ENCODE peak calls at places on chromosomes 5 and 9, in six cellular contexts. X is neuronal stem cell, L is stomach, U is body of pancreas, T is H9, D is astrocyte. S is an unnamed sample. For H3K4me1, the result is how much of the 10 kb centered on the place peaks cover.

GRCh38 chr5:157476699-157477408 is 16.8 kb downstream of the NIPAL4 start:
- DNase-seq in X (peak), L (peak), U (peak), T (peak), D (peak), S (no peak)

GRCh38 chr9:4674783-4675182 is 4.6 kb upstream of the CDC37L1 start:
- DNase-seq in X (no peak), L (no peak), U (no peak), T (no peak), D (peak), S (no peak)

GRCh38 chr9:87063883-87064282 is 116.6 kb upstream of the GAS1 start:
- DNase-seq in X (no peak), L (no peak), U (no peak), T (no peak), D (peak), S (no peak)

GRCh38 chr9:94656190-94656589 is 16.9 kb upstream of the FBP1 start:
- DNase-seq in X (no peak), L (no peak), U (no peak), T (no peak), D (no peak), S (no peak)

GRCh38 chr9:14098102-14098501 is 215.8 kb downstream of the NFIB start:
- DNase-seq in X (no peak), L (no peak), U (no peak), T (no peak), D (peak), S (no peak)

GRCh38 chr5:148569948-148570347 is 84.4 kb downstream of the HTR4 start:
- DNase-seq in X (no peak), L (peak), U (peak), T (no peak), D (no peak), S (no peak)

GRCh38 chr5:43396762-43397304 is 15.4 kb downstream of the CCL28 start:
- DNase-seq in X (no peak), L (peak), U (peak), T (peak), D (peak), S (no peak)

GRCh38 chr9:90368241-90368640 is 274.4 kb downstream of the DIRAS2 start:
- DNase-seq in X (no peak), L (no peak), U (peak), T (no peak), D (no peak), S (no peak)

GRCh38 chr5:171946382-171946781 is 60.1 kb downstream of the FBXW11 start:
- DNase-seq in X (no peak), L (no peak), U (no peak), T (no peak), D (no peak), S (no peak)

GRCh38 chr5:80963966-80964481 is 3.9 kb downstream of the RASGRF2 start:
- DNase-seq in X (no peak), L (no peak), U (no peak), T (no peak), D (peak), S (no peak)

GRCh38 chr5:56506586-56506985 is 273.5 kb upstream of the ANKRD55 start:
- DNase-seq in X (no peak), L (no peak), U (no peak), T (no peak), D (no peak), S (no peak)

GRCh38 chr5:122772446-122772845 is 2.4 kb upstream of the SNX2 start:
- DNase-seq in X (no peak), L (no peak), U (no peak), T (no peak), D (peak), S (no peak)

GRCh38 chr5:158899201-158899600 is 200.5 kb downstream of the EBF1 start:
- DNase-seq in X (no peak), L (no peak), U (no peak), T (no peak), D (no peak), S (no peak)

GRCh38 chr9:81892440-81892839 is 35.8 kb upstream of the SPATA31D4 start:
- DNase-seq in X (no peak), L (no peak), U (no peak), T (no peak), D (no peak), S (no peak)

GRCh38 chr5:61926911-61927310 is 379.1 kb upstream of the KIF2A start:
- DNase-seq in X (no peak), L (no peak), U (no peak), T (no peak), D (no peak), S (no peak)

GRCh38 chr5:56233230-56233629 is at the start of gene ANKRD55:
- DNase-seq in X (no peak), L (no peak), U (no peak), T (no peak), D (no peak), S (no peak)

GRCh38 chr9:79256691-79257213 is 315.0 kb upstream of the TLE4 start:
- DNase-seq in X (peak), L (no peak), U (peak), T (no peak), D (peak), S (no peak)

GRCh38 chr5:17190799-17191391 is 26.5 kb upstream of the BASP1 start:
- DNase-seq in X (no peak), L (no peak), U (no peak), T (no peak), D (peak), S (no peak)

GRCh38 chr9:106350777-106351176 is 512.2 kb upstream of the ZNF462 start:
- DNase-seq in X (no peak), L (no peak), U (no peak), T (no peak), D (no peak), S (no peak)

GRCh38 chr9:109319631-109320233 is 1.1 kb downstream of the EPB41L4B start:
- DNase-seq in X (peak), L (peak), U (peak), T (no peak), D (no peak), S (no peak)

GRCh38 chr5:139650689-139651501 is 2.7 kb downstream of the CXXC5 start:
- DNase-seq in X (no peak), L (peak), U (peak), T (peak), D (no peak), S (peak)

GRCh38 chr5:9562101-9562500 is 16.2 kb upstream of the SEMA5A start:
- DNase-seq in X (no peak), L (no peak), U (no peak), T (peak), D (no peak), S (no peak)

GRCh38 chr9:131475956-131476776 is 26.6 kb upstream of the POMT1 start:
- DNase-seq in X (no peak), L (no peak), U (no peak), T (no peak), D (no peak), S (no peak)

GRCh38 chr9:73199886-73200285 is 48.2 kb downstream of the ANXA1 start:
- DNase-seq in X (no peak), L (no peak), U (no peak), T (peak), D (no peak), S (no peak)

GRCh38 chr5:87368601-87369000 is 44.1 kb downstream of the CCNH start:
- DNase-seq in X (no peak), L (no peak), U (no peak), T (no peak), D (no peak), S (no peak)

GRCh38 chr5:87361536-87362213 is 51.1 kb downstream of the CCNH start:
- DNase-seq in X (no peak), L (no peak), U (no peak), T (no peak), D (no peak), S (no peak)

GRCh38 chr5:87369431-87369830 is 43.3 kb downstream of the CCNH start:
- DNase-seq in X (no peak), L (no peak), U (no peak), T (no peak), D (no peak), S (no peak)

DNA sequence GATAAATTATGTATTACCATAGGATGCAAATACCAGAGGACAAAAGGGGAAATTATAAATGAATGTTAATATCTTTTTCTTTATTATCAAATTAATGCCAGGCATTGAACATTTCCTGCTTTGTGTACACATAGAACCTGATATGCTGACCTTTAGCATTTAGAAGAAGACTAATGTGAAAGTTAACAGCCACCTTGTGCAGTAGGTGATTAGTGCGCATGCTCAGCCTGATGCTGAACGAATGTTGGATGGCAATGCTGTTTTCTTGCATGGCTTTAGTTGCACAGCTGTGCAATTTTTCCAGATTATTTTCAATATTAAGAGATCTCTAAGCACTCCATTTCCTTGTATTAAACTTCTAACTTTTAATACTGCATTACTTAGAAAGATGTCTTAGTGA is 45.5 kb downstream of the CCNH start:
- DNase-seq in X (no peak), L (peak), U (no peak), T (no peak), D (no peak), S (no peak)
- H3K27ac ChIP-seq in X (no peak), L (no peak), U (no peak), T (no peak), D (no peak), S (no peak)

GRCh38 chr5:138542120-138542955 is 698 bp downstream of the ETF1 start:
- DNase-seq in X (no peak), L (peak), U (no peak), T (no peak), D (no peak), S (no peak)
- H3K4me1 ChIP-seq in X (under half), L (under half), U (half or more), T (under half), D (under half), S (half or more)

GRCh38 chr5:173689713-173690360 is 73.4 kb upstream of the BOD1 start:
- DNase-seq in X (no peak), L (peak), U (peak), T (no peak), D (no peak), S (no peak)

GRCh38 chr5:173691931-173692330 is 75.5 kb upstream of the BOD1 start:
- DNase-seq in X (no peak), L (no peak), U (no peak), T (no peak), D (no peak), S (no peak)

GRCh38 chr5:173686950-173687349 is 70.5 kb upstream of the BOD1 start:
- DNase-seq in X (no peak), L (no peak), U (no peak), T (no peak), D (no peak), S (no peak)

GRCh38 chr5:173688708-173689107 is 72.3 kb upstream of the BOD1 start:
- DNase-seq in X (no peak), L (no peak), U (no peak), T (no peak), D (no peak), S (no peak)

GRCh38 chr5:173689171-173689676 is 72.8 kb upstream of the BOD1 start:
- DNase-seq in X (no peak), L (peak), U (peak), T (no peak), D (no peak), S (no peak)
- H3K27ac ChIP-seq in X (no peak), L (peak), U (peak), T (no peak), D (no peak), S (peak)

GRCh38 chr9:35907732-35908483 is 1.4 kb upstream of the SPAAR start:
- DNase-seq in X (peak), L (peak), U (peak), T (peak), D (peak), S (peak)
- H3K4me1 ChIP-seq in X (under half), L (half or more), U (half or more), T (under half), D (under half), S (half or more)

GRCh38 chr5:112338681-112339337 is 80.3 kb downstream of the EPB41L4A start:
- DNase-seq in X (no peak), L (no peak), U (no peak), T (no peak), D (peak), S (peak)

GRCh38 chr5:112331892-112332291 is 87.2 kb downstream of the EPB41L4A start:
- DNase-seq in X (no peak), L (no peak), U (no peak), T (no peak), D (no peak), S (no peak)

GRCh38 chr5:112329429-112330090 is 89.5 kb downstream of the EPB41L4A start:
- DNase-seq in X (no peak), L (no peak), U (no peak), T (no peak), D (no peak), S (no peak)

DNA sequence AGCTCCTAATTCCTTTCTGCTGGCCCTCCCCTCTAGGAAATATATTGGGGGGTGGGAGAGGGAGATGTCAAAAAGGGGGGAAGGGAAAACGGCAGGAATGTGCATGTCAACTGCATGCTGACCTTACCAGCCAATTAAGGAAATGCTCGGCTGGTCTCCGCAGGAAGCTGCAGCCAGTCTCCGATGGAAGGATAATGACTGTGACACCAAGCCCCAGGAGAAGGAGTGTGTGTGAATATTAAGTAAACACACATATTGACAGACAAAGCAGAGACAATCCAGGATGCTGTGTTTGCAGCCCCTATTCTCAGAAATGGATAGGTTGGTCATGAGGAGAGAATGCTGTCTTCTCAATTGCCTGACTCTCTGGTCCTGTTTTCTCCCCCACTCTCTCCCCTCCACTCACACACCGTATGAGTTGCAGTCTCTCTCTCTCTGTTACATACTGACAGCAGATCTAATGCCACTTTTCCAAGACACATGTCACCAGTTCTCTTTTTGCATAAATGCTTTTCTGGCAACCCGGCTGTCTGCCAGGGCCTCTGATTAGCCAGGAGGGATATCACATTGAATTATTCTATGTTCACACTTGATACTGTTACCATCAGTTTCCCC is 85.7 kb downstream of the EPB41L4A start:
- DNase-seq in X (no peak), L (no peak), U (no peak), T (no peak), D (no peak), S (no peak)
- H3K27ac ChIP-seq in X (no peak), L (no peak), U (no peak), T (no peak), D (no peak), S (no peak)

DNA sequence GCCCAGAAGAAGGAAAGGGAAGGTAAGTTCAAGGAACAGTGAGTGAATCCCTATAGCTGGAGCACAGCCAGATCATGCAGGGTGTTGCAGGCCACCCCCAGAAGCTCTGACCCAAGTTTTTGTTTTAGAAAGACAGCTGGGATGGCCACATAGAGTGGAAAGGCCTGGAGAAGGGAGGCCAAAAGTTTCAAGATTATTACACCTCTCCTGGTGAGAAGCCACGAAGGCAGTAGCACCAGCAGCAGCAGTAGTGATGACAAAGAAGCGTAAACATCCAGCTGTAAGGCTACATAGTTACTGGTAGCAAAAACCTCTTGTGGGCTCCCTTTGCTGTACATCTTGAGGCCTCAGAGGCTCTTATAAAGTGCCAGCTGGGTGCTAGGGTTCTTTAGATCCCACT is 11.7 kb downstream of the ADAMTSL1 start:
- DNase-seq in X (no peak), L (no peak), U (no peak), T (no peak), D (peak), S (no peak)
- H3K4me1 ChIP-seq in X (under half), L (under half), U (under half), T (under half), D (under half), S (under half)

GRCh38 chr5:72818866-72819534 is 2.5 kb downstream of the TNPO1 start:
- DNase-seq in X (peak), L (peak), U (peak), T (peak), D (no peak), S (peak)
- H3K27ac ChIP-seq in X (no peak), L (peak), U (no peak), T (no peak), D (no peak), S (peak)

GRCh38 chr9:75452512-75452911 is 364.2 kb downstream of the OSTF1 start:
- DNase-seq in X (no peak), L (no peak), U (no peak), T (no peak), D (no peak), S (no peak)
- H3K4me1 ChIP-seq in X (under half), L (under half), U (under half), T (under half), D (under half), S (under half)

GRCh38 chr5:73678807-73679206 is 52.8 kb downstream of the ARHGEF28 start:
- DNase-seq in X (no peak), L (no peak), U (no peak), T (no peak), D (no peak), S (no peak)
- H3K27ac ChIP-seq in X (no peak), L (peak), U (peak), T (no peak), D (no peak), S (no peak)